ENCODE peak calls at places on chromosome 17, in four cellular contexts. F is WTC11, N is K562, K is HepG2. G is an unnamed sample.

GRCh38 chr17:35752471-35752870 is 568 bp downstream of the GAS2L2 start:
- DNase-seq in F (no peak), N (no peak), K (no peak), G (no peak)

GRCh38 chr17:38815576-38816193 is 9.4 kb downstream of the CWC25 start:
- DNase-seq in F (no peak), N (peak; percentile 39), K (no peak), G (peak; percentile 68)

GRCh38 chr17:43033947-43034622 is 9.1 kb downstream of the RND2 start:
- DNase-seq in F (peak; percentile 41), N (no peak), K (no peak), G (no peak)

GRCh38 chr17:49473900-49474751 is 21.0 kb upstream of the NGFR start:
- DNase-seq in F (no peak), N (no peak), K (peak; percentile 20), G (no peak)

GRCh38 chr17:30495586-30495985 is 18.4 kb downstream of the GOSR1 start:
- DNase-seq in F (no peak), N (no peak), K (no peak), G (no peak)

GRCh38 chr17:32485261-32485955 is 1.4 kb upstream of the CDK5R1 start:
- DNase-seq in F (no peak), N (no peak), K (no peak), G (no peak)

GRCh38 chr17:30309591-30309990 is 17.8 kb upstream of the BLMH start:
- DNase-seq in F (no peak), N (no peak), K (no peak), G (no peak)

GRCh38 chr17:37489197-37490001 is at the start of gene DUSP14:
- DNase-seq in F (peak; percentile 79), N (peak; percentile 96), K (peak; percentile 70), G (peak; percentile 90)

GRCh38 chr17:36899250-36900129 is 37.8 kb upstream of the LHX1 start:
- DNase-seq in F (no peak), N (no peak), K (no peak), G (no peak)

GRCh38 chr17:70357196-70357595 is 187.9 kb downstream of the KCNJ2 start:
- DNase-seq in F (no peak), N (no peak), K (no peak), G (no peak)

DNA sequence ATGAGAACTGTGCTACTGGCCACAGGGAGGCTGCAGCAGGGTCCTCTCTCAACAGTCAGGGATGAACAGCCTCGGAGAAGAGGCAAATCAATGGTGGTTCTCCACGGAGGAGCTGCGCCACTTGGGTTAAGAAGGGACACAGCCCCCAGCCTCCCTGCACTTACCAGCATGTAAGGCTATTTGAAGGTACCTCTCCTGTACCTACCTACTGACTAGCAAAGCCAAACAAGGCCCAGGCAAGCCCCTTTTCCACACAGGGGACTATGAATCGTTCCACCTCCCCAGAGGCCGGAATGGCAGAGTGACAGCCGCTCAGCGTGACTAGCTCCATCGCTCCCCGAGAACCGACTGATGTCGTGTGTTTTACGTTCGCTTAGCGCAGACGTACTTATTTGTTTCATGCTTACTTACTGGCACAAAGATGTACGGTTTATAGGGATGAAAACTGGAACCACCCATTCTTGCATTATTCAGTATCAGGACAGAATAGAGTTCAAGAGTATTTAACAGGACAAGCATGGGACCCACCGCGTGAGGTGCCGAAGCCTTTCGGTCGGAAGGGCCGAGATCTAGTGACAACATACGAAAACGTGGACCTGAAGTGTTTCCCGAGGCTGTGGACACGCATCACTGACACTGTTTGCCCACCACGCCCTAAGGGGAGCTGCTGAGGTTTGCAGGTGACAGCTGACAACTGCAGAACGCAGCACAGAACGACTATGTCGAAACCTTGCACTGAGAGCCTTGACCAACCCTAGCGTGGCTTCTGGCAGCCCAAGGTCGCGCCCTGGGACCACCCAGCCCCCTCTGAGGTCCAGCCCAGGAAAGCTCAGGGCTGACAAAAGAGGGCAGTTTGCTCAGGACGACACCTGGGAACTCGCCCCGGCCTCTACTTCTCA is 1.0 kb downstream of the TEPSIN start:
- DNase-seq in F (no peak), N (no peak), K (no peak), G (no peak)
- TF ChIP-seq HMGXB4 in F (no peak), N (no peak), K (no peak), G (no peak)

DNA sequence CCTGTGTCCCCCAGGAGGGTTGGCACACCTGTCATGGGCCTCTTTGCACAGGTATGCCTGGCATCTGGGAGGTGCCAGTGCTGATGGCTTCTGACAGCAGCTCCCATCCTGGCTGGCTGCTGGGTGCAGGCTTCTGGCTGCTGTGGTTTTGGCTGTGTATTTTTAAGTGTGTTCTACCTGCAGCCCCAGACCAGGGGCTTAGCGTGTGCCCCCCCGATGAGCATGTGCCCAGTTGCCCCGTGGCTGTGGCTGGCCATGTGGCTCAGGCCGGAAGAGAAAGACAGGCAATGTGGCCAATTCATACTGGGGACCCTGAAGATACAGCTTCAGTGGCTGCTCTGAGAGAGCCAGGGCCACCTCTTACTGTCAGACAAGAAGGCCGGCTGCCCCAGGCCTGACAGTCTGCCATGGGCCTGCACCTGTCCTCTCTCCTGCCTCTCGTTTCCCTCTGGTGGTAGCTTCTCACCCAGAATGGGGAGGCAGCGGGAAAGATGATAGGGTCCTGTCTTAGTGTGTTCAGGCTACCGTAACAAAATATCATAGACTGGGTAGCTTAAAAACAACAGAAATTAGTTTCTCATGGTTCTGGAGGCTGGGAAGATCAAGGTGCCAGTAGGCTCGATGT is 37.6 kb upstream of the LGALS9 start:
- DNase-seq in F (no peak), N (no peak), K (no peak), G (no peak)
- TF ChIP-seq HMGXB4 in F (no peak), N (no peak), K (no peak), G (no peak)

DNA sequence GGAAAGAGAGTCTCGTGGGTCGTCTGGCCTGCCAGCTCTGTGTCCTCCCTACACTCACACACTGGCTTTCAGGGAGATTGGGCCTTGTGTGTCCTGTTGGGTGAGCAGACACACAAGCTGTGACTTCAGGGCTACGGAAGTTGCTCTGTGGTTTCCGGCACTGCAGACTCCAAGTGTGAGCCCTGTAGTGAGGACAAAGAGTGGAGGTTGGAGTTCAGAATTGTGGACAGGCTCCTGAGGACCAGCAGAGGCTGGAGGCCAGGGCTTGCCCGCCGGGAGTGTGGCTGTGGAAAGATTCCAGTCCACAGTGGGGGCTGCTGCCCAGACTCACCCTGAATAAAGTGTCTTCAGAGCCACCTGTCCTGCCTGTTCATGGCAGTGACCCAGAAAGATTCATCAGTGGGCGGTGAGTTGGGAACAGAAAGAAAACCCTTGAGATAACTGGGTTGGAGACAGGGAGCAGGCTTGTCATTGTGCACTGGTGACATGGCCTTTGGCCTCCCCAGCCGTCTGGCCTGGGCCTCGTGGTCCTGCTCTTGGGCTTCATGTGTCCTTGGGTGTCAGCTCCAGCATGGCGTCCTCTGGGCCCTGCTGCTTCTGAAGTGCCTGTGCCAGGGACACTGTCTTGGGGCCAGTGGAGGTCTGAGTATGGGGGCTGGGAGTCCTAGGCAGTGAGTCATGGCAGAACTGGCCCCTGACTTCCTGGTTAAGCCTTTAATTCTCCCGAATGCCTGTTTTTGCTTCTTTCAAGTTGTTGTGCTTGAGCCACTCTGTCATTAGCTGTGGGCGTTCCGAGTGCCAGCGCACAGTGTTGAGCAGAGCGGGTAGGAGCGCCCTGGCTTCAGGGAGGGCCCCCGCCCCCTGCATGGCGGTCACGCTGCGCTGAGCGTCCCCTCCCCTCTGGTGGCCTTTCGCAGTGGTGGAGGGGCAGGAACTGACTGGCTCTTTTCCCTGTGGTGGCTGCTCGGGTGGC is 19.9 kb upstream of the ZNF750 start:
- DNase-seq in F (no peak), N (peak; percentile 51), K (peak; percentile 27), G (peak; percentile 35)
- TF ChIP-seq HMGXB4 in F (no peak), N (no peak), K (no peak), G (no peak)

GRCh38 chr17:80218391-80218790 is 1.7 kb downstream of the SGSH start:
- DNase-seq in F (no peak), N (no peak), K (no peak), G (no peak)

GRCh38 chr17:80220709-80221215 is 535 bp downstream of the SLC26A11 start:
- DNase-seq in F (no peak), N (no peak), K (no peak), G (peak; percentile 46)

GRCh38 chr17:80221401-80221800 is 1.2 kb downstream of the SLC26A11 start:
- DNase-seq in F (no peak), N (no peak), K (no peak), G (no peak)

GRCh38 chr17:80219013-80219776 is 938 bp downstream of the SGSH start:
- DNase-seq in F (no peak), N (peak; percentile 68), K (peak; percentile 53), G (peak; percentile 40)

DNA sequence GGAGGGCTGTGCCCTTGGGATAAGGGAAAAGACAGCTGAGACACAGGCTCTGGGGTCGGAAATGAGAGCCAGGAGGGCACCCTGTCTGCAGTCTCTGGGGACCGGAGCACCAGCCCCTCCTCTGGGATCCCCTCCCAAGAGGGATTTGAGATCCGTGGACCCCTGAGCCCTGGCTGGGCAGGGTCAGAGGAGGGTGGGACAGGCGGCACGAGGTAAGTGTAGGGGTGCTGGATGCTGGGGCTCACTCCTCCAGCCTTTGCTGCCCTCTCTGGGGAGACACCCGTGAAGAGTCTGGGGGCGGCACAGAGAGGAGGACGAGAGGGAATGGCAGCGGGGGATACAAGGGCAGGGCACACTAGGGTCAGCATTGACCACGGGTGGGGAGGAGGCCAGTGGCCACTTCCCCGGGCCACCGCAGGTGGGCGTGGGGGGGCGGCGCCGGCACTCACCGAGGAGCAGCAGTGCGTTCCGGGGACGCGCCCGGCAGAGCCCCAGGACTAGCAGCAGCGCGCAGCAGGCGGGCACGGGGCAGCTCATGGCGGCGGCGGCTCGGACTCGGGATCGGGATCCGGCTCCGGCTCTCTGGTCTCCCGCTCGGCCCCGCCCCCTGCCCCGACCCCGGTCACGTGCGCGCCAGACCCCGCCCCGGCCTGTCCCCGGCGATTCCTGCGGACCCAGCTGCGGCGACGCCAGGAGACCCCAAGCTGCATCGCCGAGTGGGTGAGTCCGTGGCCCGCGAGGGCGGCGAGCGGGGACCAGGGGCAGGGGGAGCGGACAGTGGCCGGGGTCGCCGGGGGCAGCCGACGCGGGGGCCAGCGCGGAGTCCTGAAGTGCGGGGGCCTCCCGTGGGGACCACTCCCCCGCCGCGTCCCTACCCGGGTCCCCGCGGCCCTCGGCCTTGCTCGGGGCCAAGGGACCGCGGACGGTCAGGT is at the start of the genes SGSH and SLC26A11:
- DNase-seq in F (peak; percentile 91), N (peak; percentile 97), K (peak; percentile 59), G (peak; percentile 62)
- TF ChIP-seq HMGXB4 in F (peak; percentile 55), N (no peak), K (peak; percentile 81), G (no peak)

GRCh38 chr17:82346342-82347300 is 12.4 kb upstream of the TEX19 start:
- DNase-seq in F (no peak), N (no peak), K (peak; percentile 100), G (no peak)
- TF ChIP-seq HMGXB4 in F (no peak), N (no peak), K (peak; percentile 77), G (no peak)

G was measured in A549.